ENCODE peak calls at places on chromosome 7, in six cellular contexts. B is foreskin fibroblast, H is heart right ventricle, P is A549, J is neural crest cell, Y is NB4. Q is an unnamed sample.

GRCh38 chr7:47890125-47890524 is 58.1 kb downstream of the PKD1L1 start:
- DNase-seq in B (no peak), H (no peak), P (no peak), J (no peak), Y (no peak), Q (no peak)

GRCh38 chr7:83976302-83976701 is 218.3 kb downstream of the SEMA3A start:
- DNase-seq in B (peak), H (peak), P (peak), J (peak), Y (peak), Q (peak)

GRCh38 chr7:158394936-158395335 is 192.7 kb downstream of the PTPRN2 start:
- DNase-seq in B (no peak), H (no peak), P (peak), J (peak), Y (peak), Q (no peak)

GRCh38 chr7:3260425-3260762 is 40.7 kb upstream of the SDK1 start:
- DNase-seq in B (peak), H (no peak), P (no peak), J (no peak), Y (peak), Q (no peak)

GRCh38 chr7:94297397-94297838 is 97.3 kb upstream of the COL1A2 start:
- DNase-seq in B (peak), H (peak), P (no peak), J (no peak), Y (no peak), Q (no peak)

GRCh38 chr7:100435401-100436304 is 644 bp downstream of the PPP1R35 start:
- DNase-seq in B (peak), H (peak), P (no peak), J (no peak), Y (peak), Q (peak)

GRCh38 chr7:74579800-74580685 is 77.5 kb upstream of the GTF2I start:
- DNase-seq in B (peak), H (no peak), P (peak), J (no peak), Y (no peak), Q (no peak)

GRCh38 chr7:106039486-106040060 is 72.5 kb downstream of the SYPL1 start:
- DNase-seq in B (peak), H (no peak), P (no peak), J (no peak), Y (no peak), Q (no peak)

GRCh38 chr7:74612015-74612829 is 45.3 kb upstream of the GTF2I start:
- DNase-seq in B (no peak), H (no peak), P (no peak), J (peak), Y (peak), Q (no peak)

GRCh38 chr7:81527651-81528050 is 242.2 kb downstream of the HGF start:
- DNase-seq in B (no peak), H (no peak), P (no peak), J (no peak), Y (no peak), Q (no peak)
- TF ChIP-seq CTCF in B (no peak), H (no peak), P (no peak), J (no peak), Y (no peak), Q (no peak)

DNA sequence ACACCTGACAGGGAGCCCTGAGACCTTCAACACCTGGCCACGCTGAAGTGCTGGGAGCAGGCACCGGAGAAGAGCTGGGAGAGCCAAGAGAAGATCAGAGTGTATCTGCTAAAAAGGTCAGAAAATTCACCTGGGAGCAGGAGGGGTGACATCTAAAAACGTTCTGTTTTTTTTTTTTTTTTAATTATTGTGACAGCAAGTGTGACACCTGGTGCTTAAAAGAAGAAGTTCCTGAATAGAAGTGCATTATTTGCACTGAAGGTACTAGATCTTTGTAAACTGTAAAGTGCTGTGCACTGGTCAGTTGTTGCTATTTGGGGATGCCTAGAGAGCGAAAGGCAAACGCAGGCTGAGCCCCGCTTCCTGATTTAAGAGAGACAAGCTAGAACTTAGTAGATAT is 422.0 kb downstream of the PLXNA4 start:
- DNase-seq in B (no peak), H (no peak), P (no peak), J (no peak), Y (no peak), Q (no peak)
- TF ChIP-seq CTCF in B (no peak), H (no peak), P (peak), J (no peak), Y (no peak), Q (no peak)

GRCh38 chr7:50793115-50793946 is 10.6 kb upstream of the GRB10 start:
- DNase-seq in B (peak), H (peak), P (peak), J (peak), Y (peak), Q (peak)

GRCh38 chr7:50798126-50798525 is 15.4 kb upstream of the GRB10 start:
- DNase-seq in B (no peak), H (no peak), P (no peak), J (no peak), Y (no peak), Q (no peak)

GRCh38 chr7:50793947-50794570 is 11.4 kb upstream of the GRB10 start:
- DNase-seq in B (no peak), H (no peak), P (no peak), J (no peak), Y (no peak), Q (no peak)

GRCh38 chr7:50795253-50795652 is 12.6 kb upstream of the GRB10 start:
- DNase-seq in B (no peak), H (no peak), P (no peak), J (no peak), Y (peak), Q (no peak)

GRCh38 chr7:50795831-50796230 is 13.1 kb upstream of the GRB10 start:
- DNase-seq in B (no peak), H (no peak), P (no peak), J (no peak), Y (no peak), Q (no peak)
- TF ChIP-seq CTCF in B (no peak), H (no peak), P (peak), J (no peak), Y (peak), Q (no peak)

DNA sequence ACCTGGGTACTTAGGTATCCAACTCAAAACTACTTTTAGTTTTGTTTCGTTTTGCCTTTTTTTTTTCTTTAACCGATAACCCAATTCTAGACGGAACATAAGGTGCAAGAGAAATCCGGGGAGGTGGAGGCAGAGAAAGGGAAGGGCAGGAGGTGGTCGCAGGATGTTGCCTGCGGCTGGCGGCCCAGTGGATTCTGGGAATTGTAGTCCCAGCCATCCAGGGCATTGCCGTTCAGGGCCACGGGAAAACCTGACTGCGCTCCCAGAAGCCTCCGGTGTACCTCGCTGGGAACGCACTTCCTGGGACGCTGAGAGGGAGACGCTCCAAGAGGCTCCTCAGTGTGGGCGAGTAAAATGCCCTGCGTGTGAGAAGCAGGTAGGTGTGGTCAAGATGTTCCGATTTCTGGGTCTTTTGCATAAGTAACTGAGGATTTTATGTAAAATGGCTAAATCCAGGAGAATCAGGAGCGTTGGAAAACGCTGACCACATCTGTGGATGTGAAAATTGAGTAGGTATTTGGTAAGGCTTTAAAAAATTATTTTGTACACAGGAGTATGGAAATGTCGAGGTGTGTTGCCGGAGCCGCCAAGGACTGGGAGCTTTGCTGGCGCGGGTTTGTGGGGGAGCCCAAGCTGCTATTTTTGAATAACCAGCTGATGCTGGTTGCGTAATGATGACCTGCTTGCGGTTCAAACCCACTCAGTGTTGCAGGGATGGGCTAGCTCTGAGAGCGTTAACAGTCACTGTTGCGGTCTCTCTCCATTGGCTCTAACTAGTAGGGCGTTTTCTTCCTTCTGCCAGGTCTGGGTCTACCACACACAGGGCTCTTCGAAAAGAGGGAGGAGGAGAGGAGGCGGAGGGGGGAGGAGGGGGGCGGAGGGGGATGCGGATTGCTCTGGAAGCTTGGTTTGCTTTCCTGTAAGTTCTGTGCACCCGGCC is at the start of gene CLDN12:
- DNase-seq in B (peak), H (peak), P (peak), J (peak), Y (peak), Q (peak)
- TF ChIP-seq CTCF in B (no peak), H (no peak), P (no peak), J (no peak), Y (no peak), Q (no peak)

DNA sequence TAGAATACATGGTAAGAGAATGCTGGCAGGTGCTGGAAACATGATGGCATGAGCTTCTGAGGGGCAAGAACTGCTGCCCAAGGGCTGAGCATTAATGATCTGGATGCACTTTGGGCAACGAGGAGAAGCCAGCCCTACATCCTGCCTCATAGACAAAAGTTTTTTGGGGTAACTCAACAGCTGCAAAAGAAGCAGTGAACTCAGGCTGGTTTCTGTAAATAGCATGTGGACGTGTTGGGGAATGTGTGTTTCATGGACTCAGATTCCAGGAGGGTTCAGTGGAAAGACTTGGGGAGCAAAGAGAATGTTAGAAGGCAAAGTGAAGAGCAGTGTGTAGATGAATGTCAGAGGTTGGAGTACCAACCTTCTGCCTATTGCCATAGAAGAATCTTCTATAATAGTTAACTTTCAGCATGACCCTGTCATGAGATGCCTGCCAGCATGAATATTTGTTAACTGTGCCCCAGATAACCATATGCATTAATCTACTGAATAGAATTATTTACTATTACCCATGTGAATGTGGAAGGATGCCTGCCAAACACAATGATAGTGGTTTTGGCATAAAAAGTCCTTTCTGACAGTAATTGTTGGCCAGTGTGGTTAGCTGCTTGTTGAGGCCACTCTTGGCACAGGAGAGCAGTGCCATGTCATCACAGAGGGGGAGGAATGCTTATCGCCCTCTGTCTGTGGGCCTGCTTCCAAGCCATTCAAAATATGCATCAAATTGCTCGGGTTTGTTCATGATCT is 165.6 kb downstream of the WNT2 start:
- DNase-seq in B (peak), H (peak), P (peak), J (no peak), Y (no peak), Q (no peak)
- TF ChIP-seq CTCF in B (peak), H (no peak), P (peak), J (no peak), Y (no peak), Q (no peak)

DNA sequence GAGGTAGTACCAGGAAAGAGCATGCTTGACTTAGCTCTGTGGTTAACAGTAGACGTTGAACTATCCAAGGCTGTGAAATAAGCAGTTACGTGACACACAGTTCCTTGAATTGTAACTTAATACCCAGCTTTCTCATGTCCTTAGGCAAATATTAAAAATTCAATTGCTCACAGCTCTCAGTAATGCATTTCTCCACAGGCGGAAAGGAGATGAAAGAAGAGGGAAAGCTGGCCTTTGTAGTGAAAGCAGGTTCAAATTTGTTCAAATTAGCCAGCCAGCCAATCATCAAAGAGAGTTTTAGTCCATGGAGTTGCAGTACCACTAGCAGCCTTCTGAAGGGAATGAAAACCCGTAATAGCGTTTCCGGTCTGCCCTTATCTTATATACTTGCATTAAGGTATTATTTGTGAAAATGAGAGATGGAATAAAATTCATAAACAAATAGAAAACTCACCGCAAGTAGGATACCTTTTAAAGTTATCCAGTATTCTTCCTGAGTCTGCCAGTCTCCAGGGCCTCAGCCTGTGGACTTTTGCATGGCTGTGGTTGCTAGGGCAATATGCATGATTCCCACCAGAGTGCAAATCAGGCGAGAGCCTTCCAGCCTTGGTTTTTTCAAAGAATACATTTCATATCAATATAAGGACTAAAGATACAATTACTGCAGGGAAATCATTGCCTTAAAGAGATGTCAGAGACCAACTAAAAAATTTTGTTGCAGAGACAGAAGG is 795.5 kb downstream of the TNS3 start:
- DNase-seq in B (peak), H (no peak), P (no peak), J (no peak), Y (no peak), Q (no peak)
- TF ChIP-seq CTCF in B (no peak), H (no peak), P (no peak), J (peak), Y (no peak), Q (no peak)

DNA sequence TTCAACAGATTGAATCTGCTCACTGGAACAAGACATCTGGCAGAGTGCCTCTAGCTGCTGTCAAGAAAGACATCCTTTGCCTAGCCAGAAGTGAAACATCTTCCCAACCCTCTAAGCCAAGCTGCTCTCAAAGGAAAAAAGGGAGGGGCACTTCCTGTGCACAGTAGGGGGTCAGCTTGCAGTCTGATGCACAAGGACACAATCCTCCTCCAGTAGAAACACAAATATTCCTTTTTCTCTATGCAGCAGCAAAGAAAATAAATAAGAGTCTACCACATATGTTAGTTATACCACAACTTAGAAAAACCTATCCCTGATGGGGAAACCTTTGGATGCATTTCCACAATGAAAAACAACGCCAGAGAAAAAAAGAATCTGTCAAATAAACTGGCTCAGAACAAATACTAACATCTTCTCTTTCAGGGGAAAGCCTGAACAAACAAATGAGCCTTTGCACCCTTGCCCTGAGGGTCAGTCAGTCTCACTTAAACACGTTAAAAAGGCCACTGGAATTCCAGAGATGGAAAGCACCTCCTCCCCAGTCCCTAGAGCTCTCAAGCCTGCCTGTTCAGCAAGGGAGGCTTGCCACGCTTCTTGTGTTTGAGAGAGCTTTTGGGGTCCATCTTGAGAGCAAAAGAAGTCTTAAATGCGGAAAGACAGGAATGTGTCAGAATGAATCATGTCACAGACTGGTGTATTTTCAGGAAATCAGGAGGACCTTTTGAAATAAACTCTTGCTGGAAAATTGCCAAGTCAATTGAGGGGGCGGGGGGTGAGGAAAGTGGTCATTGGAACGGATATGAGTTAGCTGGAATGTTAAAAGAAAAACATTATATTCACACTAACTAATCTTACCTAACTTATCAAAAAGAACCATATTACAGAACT is 7.5 kb downstream of the LAMB1 start:
- DNase-seq in B (peak), H (peak), P (peak), J (no peak), Y (no peak), Q (no peak)
- TF ChIP-seq CTCF in B (no peak), H (no peak), P (no peak), J (no peak), Y (no peak), Q (no peak)

GRCh38 chr7:155387066-155387620 is 70.8 kb upstream of the EN2 start:
- DNase-seq in B (no peak), H (no peak), P (no peak), J (no peak), Y (no peak), Q (no peak)
- TF ChIP-seq CTCF in B (no peak), H (no peak), P (no peak), J (no peak), Y (no peak), Q (no peak)